ENCODE peak calls at places on chromosome 16, in four cellular contexts. L is fibroblast of the aortic adventitia; U is effector CD4-positive, alpha-beta T cell; T is SK-N-MC. Z is an unnamed sample.
A peak's percentile ranks its signal among the peaks of the same experiment; 100 is the strongest.

GRCh38 chr16:74698220-74698619 is 2.4 kb downstream of the MLKL start:
- DNase-seq in L (peak; percentile 2), U (no peak), T (no peak), Z (peak; percentile 8)

GRCh38 chr16:11190585-11191565 is 65.1 kb downstream of the SOCS1 start:
- DNase-seq in L (no peak), U (no peak), T (no peak), Z (peak; percentile 62)

GRCh38 chr16:1470543-1471251 is 4.1 kb downstream of the CLCN7 start:
- DNase-seq in L (no peak), U (no peak), T (no peak), Z (peak; percentile 43)

GRCh38 chr16:89534147-89534788 is 26.1 kb downstream of the SPG7 start:
- DNase-seq in L (no peak), U (no peak), T (no peak), Z (no peak)

GRCh38 chr16:73011926-73012325 is 36.0 kb downstream of the ZFHX3 start:
- DNase-seq in L (no peak), U (no peak), T (no peak), Z (no peak)

GRCh38 chr16:73019456-73020362 is 28.2 kb downstream of the ZFHX3 start:
- DNase-seq in L (peak; percentile 50), U (no peak), T (no peak), Z (peak; percentile 89)

GRCh38 chr16:71896688-71897368 is 1.5 kb downstream of the IST1 start:
- DNase-seq in L (no peak), U (no peak), T (no peak), Z (no peak)

GRCh38 chr16:85173077-85173980 is 61.1 kb upstream of the CIBAR2 start:
- DNase-seq in L (peak; percentile 79), U (no peak), T (no peak), Z (peak; percentile 97)

GRCh38 chr16:49442805-49443204 is 69.2 kb downstream of the C16orf78 start:
- DNase-seq in L (no peak), U (no peak), T (no peak), Z (no peak)

GRCh38 chr16:66996324-66996982 is 8.1 kb downstream of the CES4A start:
- DNase-seq in L (peak; percentile 81), U (no peak), T (no peak), Z (peak; percentile 80)

Z was measured in IMR-90.